ENCODE peak calls at places on chromosomes 1 and 21, in five cellular contexts. One of them, this sample, is unnamed.

GRCh38 chr1:85361106-85361505 is 84.7 kb upstream of the BCL10 start:
- DNase-seq in fibroblast of lung: peak
- DNase-seq in PC-9: no peak
- DNase-seq in lung: no peak
- DNase-seq in OCI-LY7: no peak
- DNase-seq in this sample: peak

GRCh38 chr1:202638019-202638887 is 72.0 kb downstream of the SYT2 start:
- DNase-seq in fibroblast of lung: no peak
- DNase-seq in PC-9: no peak
- DNase-seq in lung: no peak
- DNase-seq in OCI-LY7: no peak
- DNase-seq in this sample: no peak

GRCh38 chr1:94143809-94144176 is 22.8 kb upstream of the ABCA4 start:
- DNase-seq in fibroblast of lung: no peak
- DNase-seq in PC-9: no peak
- DNase-seq in lung: no peak
- DNase-seq in OCI-LY7: no peak
- DNase-seq in this sample: no peak

GRCh38 chr1:162541619-162542141 is 19.8 kb upstream of the UAP1 start:
- DNase-seq in fibroblast of lung: peak
- DNase-seq in PC-9: peak
- DNase-seq in lung: no peak
- DNase-seq in OCI-LY7: no peak
- DNase-seq in this sample: no peak

GRCh38 chr1:110061341-110061740 is 9.1 kb downstream of the ALX3 start:
- DNase-seq in fibroblast of lung: no peak
- DNase-seq in PC-9: no peak
- DNase-seq in lung: no peak
- DNase-seq in OCI-LY7: no peak
- DNase-seq in this sample: no peak

GRCh38 chr1:93567255-93567918 is 114.2 kb downstream of the BCAR3 start:
- DNase-seq in fibroblast of lung: peak
- DNase-seq in PC-9: no peak
- DNase-seq in lung: no peak
- DNase-seq in OCI-LY7: no peak
- DNase-seq in this sample: no peak

GRCh38 chr1:108089482-108089881 is 110.7 kb downstream of the SLC25A24 start:
- DNase-seq in fibroblast of lung: peak
- DNase-seq in PC-9: no peak
- DNase-seq in lung: no peak
- DNase-seq in OCI-LY7: no peak
- DNase-seq in this sample: no peak

GRCh38 chr21:42524341-42525227 is 10.9 kb downstream of the SLC37A1 start:
- DNase-seq in fibroblast of lung: peak
- DNase-seq in PC-9: no peak
- DNase-seq in lung: peak
- DNase-seq in OCI-LY7: peak
- DNase-seq in this sample: peak

GRCh38 chr1:203117611-203118575 is 9.6 kb upstream of the ADORA1 start:
- DNase-seq in fibroblast of lung: peak
- DNase-seq in PC-9: peak
- DNase-seq in lung: peak
- DNase-seq in OCI-LY7: no peak
- DNase-seq in this sample: peak

GRCh38 chr1:240508950-240509349 is 103.0 kb downstream of the GREM2 start:
- DNase-seq in fibroblast of lung: no peak
- DNase-seq in PC-9: no peak
- DNase-seq in lung: no peak
- DNase-seq in OCI-LY7: no peak
- DNase-seq in this sample: no peak

GRCh38 chr1:61469365-61469764 is 255.6 kb downstream of the TM2D1 start:
- DNase-seq in fibroblast of lung: no peak
- DNase-seq in PC-9: no peak
- DNase-seq in lung: no peak
- DNase-seq in OCI-LY7: no peak
- DNase-seq in this sample: no peak

GRCh38 chr1:233019921-233020320 is 69.5 kb downstream of the NTPCR start:
- DNase-seq in fibroblast of lung: peak
- DNase-seq in PC-9: no peak
- DNase-seq in lung: no peak
- DNase-seq in OCI-LY7: no peak
- DNase-seq in this sample: no peak
- H3K27ac ChIP-seq in fibroblast of lung: no peak
- H3K27ac ChIP-seq in PC-9: no peak
- H3K27ac ChIP-seq in lung: no peak
- H3K27ac ChIP-seq in OCI-LY7: no peak
- H3K27ac ChIP-seq in this sample: no peak

GRCh38 chr1:27439150-27439549 is 46.7 kb downstream of the GPR3 start:
- DNase-seq in fibroblast of lung: no peak
- DNase-seq in PC-9: no peak
- DNase-seq in lung: no peak
- DNase-seq in OCI-LY7: no peak
- DNase-seq in this sample: no peak
- H3K27ac ChIP-seq in fibroblast of lung: no peak
- H3K27ac ChIP-seq in PC-9: no peak
- H3K27ac ChIP-seq in lung: no peak
- H3K27ac ChIP-seq in OCI-LY7: peak
- H3K27ac ChIP-seq in this sample: no peak

GRCh38 chr21:45410151-45410864 is 5.3 kb downstream of the COL18A1 start:
- DNase-seq in fibroblast of lung: no peak
- DNase-seq in PC-9: no peak
- DNase-seq in lung: no peak
- DNase-seq in OCI-LY7: no peak
- DNase-seq in this sample: no peak

GRCh38 chr21:45410865-45411809 is 6.2 kb downstream of the COL18A1 start:
- DNase-seq in fibroblast of lung: no peak
- DNase-seq in PC-9: no peak
- DNase-seq in lung: no peak
- DNase-seq in OCI-LY7: no peak
- DNase-seq in this sample: no peak

GRCh38 chr21:45408811-45409261 is 3.9 kb downstream of the COL18A1 start:
- DNase-seq in fibroblast of lung: no peak
- DNase-seq in PC-9: no peak
- DNase-seq in lung: no peak
- DNase-seq in OCI-LY7: no peak
- DNase-seq in this sample: no peak

GRCh38 chr21:45408271-45408791 is 3.4 kb downstream of the COL18A1 start:
- DNase-seq in fibroblast of lung: no peak
- DNase-seq in PC-9: no peak
- DNase-seq in lung: no peak
- DNase-seq in OCI-LY7: no peak
- DNase-seq in this sample: no peak

DNA sequence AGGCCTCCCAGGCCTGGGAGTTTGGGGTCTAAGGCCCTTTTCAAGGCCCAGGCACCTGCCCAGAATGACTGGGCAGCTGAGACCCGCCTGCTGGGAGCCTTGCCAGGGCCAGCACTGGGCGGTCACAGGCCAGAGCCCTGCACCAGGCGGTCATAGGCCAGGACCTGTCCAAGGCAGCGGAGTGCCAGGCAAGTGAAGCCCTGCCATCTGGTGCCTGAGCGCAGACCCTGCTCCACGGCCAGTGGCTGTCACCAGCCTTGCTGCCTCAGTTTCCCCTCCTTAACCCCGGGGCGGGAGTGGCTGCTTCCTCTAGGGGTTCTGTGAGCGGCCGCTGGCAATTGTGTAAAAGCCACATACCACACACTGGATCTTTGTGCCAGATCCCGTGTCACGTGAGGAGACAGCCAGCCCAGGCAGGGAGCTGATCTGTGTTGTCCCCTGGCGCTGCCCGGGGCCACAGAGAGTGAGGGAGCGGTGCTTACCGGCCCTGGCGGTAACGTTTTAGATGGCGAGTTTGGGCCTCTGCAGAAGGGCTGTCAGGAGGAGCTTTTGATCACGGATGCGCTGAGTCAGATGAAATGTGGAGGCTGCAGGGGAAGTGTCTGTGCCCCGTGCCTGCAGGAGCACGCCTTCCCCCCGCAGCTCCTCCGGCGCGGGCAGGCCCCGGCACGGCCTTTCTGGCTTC is 4.6 kb downstream of the COL18A1 start:
- DNase-seq in fibroblast of lung: no peak
- DNase-seq in PC-9: no peak
- DNase-seq in lung: no peak
- DNase-seq in OCI-LY7: no peak
- DNase-seq in this sample: peak
- H3K27ac ChIP-seq in fibroblast of lung: no peak
- H3K27ac ChIP-seq in PC-9: no peak
- H3K27ac ChIP-seq in lung: no peak
- H3K27ac ChIP-seq in OCI-LY7: no peak
- H3K27ac ChIP-seq in this sample: peak

GRCh38 chr1:3620708-3621107 is 4.1 kb upstream of the TPRG1L start:
- DNase-seq in fibroblast of lung: no peak
- DNase-seq in PC-9: no peak
- DNase-seq in lung: no peak
- DNase-seq in OCI-LY7: no peak
- DNase-seq in this sample: no peak

GRCh38 chr1:3625151-3625907 is 514 bp downstream of the TPRG1L start:
- DNase-seq in fibroblast of lung: peak
- DNase-seq in PC-9: peak
- DNase-seq in lung: no peak
- DNase-seq in OCI-LY7: no peak
- DNase-seq in this sample: no peak

GRCh38 chr1:3627515-3628253 is 2.9 kb downstream of the TPRG1L start:
- DNase-seq in fibroblast of lung: no peak
- DNase-seq in PC-9: no peak
- DNase-seq in lung: no peak
- DNase-seq in OCI-LY7: no peak
- DNase-seq in this sample: no peak

GRCh38 chr1:3623441-3624150 is 1.2 kb upstream of the TPRG1L start:
- DNase-seq in fibroblast of lung: no peak
- DNase-seq in PC-9: no peak
- DNase-seq in lung: no peak
- DNase-seq in OCI-LY7: no peak
- DNase-seq in this sample: no peak

GRCh38 chr1:3624194-3625136 is at the start of gene TPRG1L:
- DNase-seq in fibroblast of lung: peak
- DNase-seq in PC-9: peak
- DNase-seq in lung: peak
- DNase-seq in OCI-LY7: peak
- DNase-seq in this sample: peak
- H3K27ac ChIP-seq in fibroblast of lung: peak
- H3K27ac ChIP-seq in PC-9: no peak
- H3K27ac ChIP-seq in lung: peak
- H3K27ac ChIP-seq in OCI-LY7: no peak
- H3K27ac ChIP-seq in this sample: peak

DNA sequence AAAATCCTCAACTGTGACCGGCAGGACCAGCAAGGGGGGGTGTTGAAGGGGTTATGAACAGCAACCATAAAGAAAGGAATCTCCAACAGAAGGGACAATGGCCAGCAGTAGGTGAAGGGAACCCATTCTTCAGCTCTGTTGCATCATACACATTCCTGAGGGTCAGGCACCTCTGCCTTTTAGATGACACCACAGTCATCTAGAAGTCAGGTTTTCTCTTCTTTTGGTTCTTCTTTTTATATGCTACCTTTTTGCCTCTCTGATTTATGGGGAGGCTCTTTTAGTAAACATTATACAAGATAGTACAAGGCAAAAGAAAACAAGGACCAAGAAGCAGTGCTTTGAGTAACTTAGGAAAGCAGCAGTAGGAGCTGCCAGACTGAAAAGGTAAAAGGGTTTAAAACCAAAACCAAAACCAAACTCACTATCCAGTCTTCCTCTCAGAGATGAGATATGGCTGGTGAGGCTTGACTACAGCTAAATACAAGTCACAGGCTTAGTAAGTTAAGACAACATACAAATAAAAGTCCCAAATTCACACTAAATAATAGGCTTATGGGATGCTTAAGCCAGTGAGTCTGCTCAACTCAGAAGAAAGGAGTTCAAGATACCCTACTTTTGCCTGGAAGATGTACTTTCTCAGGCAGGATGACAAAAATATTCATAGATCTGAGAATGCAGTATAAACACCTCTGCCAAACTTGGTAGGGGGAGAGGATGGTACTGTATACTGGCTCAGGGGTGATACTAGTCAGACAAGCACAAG is 4.1 kb downstream of the TEX38 start:
- DNase-seq in fibroblast of lung: no peak
- DNase-seq in PC-9: no peak
- DNase-seq in lung: no peak
- DNase-seq in OCI-LY7: no peak
- DNase-seq in this sample: no peak
- H3K27ac ChIP-seq in fibroblast of lung: no peak
- H3K27ac ChIP-seq in PC-9: peak
- H3K27ac ChIP-seq in lung: no peak
- H3K27ac ChIP-seq in OCI-LY7: no peak
- H3K27ac ChIP-seq in this sample: no peak

DNA sequence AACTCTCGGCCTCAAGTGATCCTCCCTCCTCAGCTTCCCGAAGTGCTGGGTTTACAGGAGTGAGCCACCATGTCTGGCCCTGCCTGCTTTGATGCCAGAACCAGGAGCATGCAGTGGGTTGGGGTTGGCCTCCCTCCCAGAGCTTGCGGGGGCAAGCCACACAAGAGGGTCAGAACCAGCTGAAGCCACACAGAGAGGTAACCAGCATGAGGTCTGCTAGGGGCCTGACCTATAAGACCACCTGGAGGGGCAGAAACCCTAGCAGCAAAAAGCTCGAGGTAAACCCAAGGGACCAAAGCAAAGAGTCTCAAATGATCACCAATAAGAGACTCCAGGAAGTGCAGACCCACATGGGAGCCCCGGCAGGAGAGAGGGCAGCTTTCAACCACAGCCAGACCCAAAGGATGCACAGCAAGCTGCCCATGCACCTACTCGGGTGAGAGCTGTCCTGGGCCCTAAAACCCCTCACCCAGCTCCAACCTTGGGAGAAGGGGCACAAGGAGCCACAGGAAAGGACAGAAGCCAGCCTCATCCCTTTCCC is 81.2 kb downstream of the TOMM20 start:
- DNase-seq in fibroblast of lung: no peak
- DNase-seq in PC-9: no peak
- DNase-seq in lung: no peak
- DNase-seq in OCI-LY7: peak
- DNase-seq in this sample: no peak
- H3K27ac ChIP-seq in fibroblast of lung: peak
- H3K27ac ChIP-seq in PC-9: peak
- H3K27ac ChIP-seq in lung: peak
- H3K27ac ChIP-seq in OCI-LY7: no peak
- H3K27ac ChIP-seq in this sample: peak

DNA sequence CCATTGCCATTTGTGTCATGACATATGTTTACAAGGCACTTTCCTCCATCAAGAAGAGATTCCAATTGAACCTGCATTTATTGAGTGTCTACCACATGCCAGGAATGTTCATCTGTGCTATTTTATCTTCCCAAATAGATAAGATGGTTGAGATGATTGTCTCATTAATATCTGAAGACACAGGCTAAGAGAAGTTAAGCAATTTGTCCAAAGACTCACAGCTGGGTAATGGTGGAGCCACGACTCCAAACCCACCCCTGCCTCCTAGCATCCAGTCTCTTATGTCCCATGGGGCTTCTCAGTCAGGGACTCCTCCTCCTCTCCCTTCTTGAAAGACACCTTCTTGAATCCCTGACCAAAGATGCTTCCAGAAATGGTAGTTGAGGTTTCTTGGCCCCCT is 68.1 kb downstream of the STUM start:
- DNase-seq in fibroblast of lung: no peak
- DNase-seq in PC-9: no peak
- DNase-seq in lung: no peak
- DNase-seq in OCI-LY7: no peak
- DNase-seq in this sample: no peak
- H3K27ac ChIP-seq in fibroblast of lung: no peak
- H3K27ac ChIP-seq in PC-9: no peak
- H3K27ac ChIP-seq in lung: no peak
- H3K27ac ChIP-seq in OCI-LY7: no peak
- H3K27ac ChIP-seq in this sample: no peak

GRCh38 chr1:224623743-224624333 is 7.7 kb downstream of the CNIH3 start:
- DNase-seq in fibroblast of lung: peak
- DNase-seq in PC-9: peak
- DNase-seq in lung: no peak
- DNase-seq in OCI-LY7: peak
- DNase-seq in this sample: no peak
- H3K27ac ChIP-seq in fibroblast of lung: peak
- H3K27ac ChIP-seq in PC-9: peak
- H3K27ac ChIP-seq in lung: no peak
- H3K27ac ChIP-seq in OCI-LY7: no peak
- H3K27ac ChIP-seq in this sample: no peak